ENCODE peak calls at places on chromosomes 13 and 19, in six cellular contexts. One of them, this sample, is unnamed.

GRCh38 chr19:19525611-19526380 is 2.9 kb upstream of the YJEFN3 start:
- DNase-seq in cerebellar nuclear complex: no peak
- DNase-seq in EH: no peak
- DNase-seq in mesothelial cell of epicardium: no peak
- DNase-seq in hypothalamus: no peak
- DNase-seq in stimulated activated naive CD8-positive, alpha-beta T cell treated with anti-CD3 and anti-CD28 coated beads, Interleukin-15, Interleukin-2, amounts not matched to agents 100 U/mL and 50 U/mL, for 24 hours: no peak
- DNase-seq in this sample: no peak

GRCh38 chr19:16470911-16471811 is 609 bp downstream of the EPS15L1 start:
- DNase-seq in cerebellar nuclear complex: no peak
- DNase-seq in EH: peak; percentile 49
- DNase-seq in mesothelial cell of epicardium: peak; percentile 28
- DNase-seq in hypothalamus: peak; percentile 23
- DNase-seq in stimulated activated naive CD8-positive, alpha-beta T cell treated with anti-CD3 and anti-CD28 coated beads, Interleukin-15, Interleukin-2, amounts not matched to agents 100 U/mL and 50 U/mL, for 24 hours: peak; percentile 38
- DNase-seq in this sample: peak; percentile 58

GRCh38 chr13:94661396-94661795 is 50.9 kb downstream of the SOX21 start:
- DNase-seq in cerebellar nuclear complex: no peak
- DNase-seq in EH: no peak
- DNase-seq in mesothelial cell of epicardium: no peak
- DNase-seq in hypothalamus: no peak
- DNase-seq in stimulated activated naive CD8-positive, alpha-beta T cell treated with anti-CD3 and anti-CD28 coated beads, Interleukin-15, Interleukin-2, amounts not matched to agents 100 U/mL and 50 U/mL, for 24 hours: no peak
- DNase-seq in this sample: no peak

GRCh38 chr19:2627319-2627829 is 75.1 kb downstream of the GNG7 start:
- DNase-seq in cerebellar nuclear complex: no peak
- DNase-seq in EH: peak; percentile 98
- DNase-seq in mesothelial cell of epicardium: no peak
- DNase-seq in hypothalamus: peak; percentile 18
- DNase-seq in stimulated activated naive CD8-positive, alpha-beta T cell treated with anti-CD3 and anti-CD28 coated beads, Interleukin-15, Interleukin-2, amounts not matched to agents 100 U/mL and 50 U/mL, for 24 hours: peak; percentile 55
- DNase-seq in this sample: peak; percentile 39

GRCh38 chr19:11377237-11377636 is 2.8 kb downstream of the SWSAP1 start:
- DNase-seq in cerebellar nuclear complex: no peak
- DNase-seq in EH: peak; percentile 93
- DNase-seq in mesothelial cell of epicardium: no peak
- DNase-seq in hypothalamus: no peak
- DNase-seq in stimulated activated naive CD8-positive, alpha-beta T cell treated with anti-CD3 and anti-CD28 coated beads, Interleukin-15, Interleukin-2, amounts not matched to agents 100 U/mL and 50 U/mL, for 24 hours: no peak
- DNase-seq in this sample: no peak

GRCh38 chr19:39823693-39824092 is 10.3 kb downstream of the DYRK1B start:
- DNase-seq in cerebellar nuclear complex: no peak
- DNase-seq in EH: no peak
- DNase-seq in mesothelial cell of epicardium: no peak
- DNase-seq in hypothalamus: no peak
- DNase-seq in stimulated activated naive CD8-positive, alpha-beta T cell treated with anti-CD3 and anti-CD28 coated beads, Interleukin-15, Interleukin-2, amounts not matched to agents 100 U/mL and 50 U/mL, for 24 hours: no peak
- DNase-seq in this sample: no peak

GRCh38 chr13:66222127-66222526 is 1008.0 kb downstream of the PCDH9 start:
- DNase-seq in cerebellar nuclear complex: no peak
- DNase-seq in EH: no peak
- DNase-seq in mesothelial cell of epicardium: no peak
- DNase-seq in hypothalamus: no peak
- DNase-seq in stimulated activated naive CD8-positive, alpha-beta T cell treated with anti-CD3 and anti-CD28 coated beads, Interleukin-15, Interleukin-2, amounts not matched to agents 100 U/mL and 50 U/mL, for 24 hours: no peak
- DNase-seq in this sample: no peak

GRCh38 chr13:93714171-93714570 is 487.6 kb downstream of the GPC6 start:
- DNase-seq in cerebellar nuclear complex: no peak
- DNase-seq in EH: peak; percentile 33
- DNase-seq in mesothelial cell of epicardium: no peak
- DNase-seq in hypothalamus: no peak
- DNase-seq in stimulated activated naive CD8-positive, alpha-beta T cell treated with anti-CD3 and anti-CD28 coated beads, Interleukin-15, Interleukin-2, amounts not matched to agents 100 U/mL and 50 U/mL, for 24 hours: no peak
- DNase-seq in this sample: no peak

GRCh38 chr19:6048808-6049405 is 61.4 kb downstream of the RFX2 start:
- DNase-seq in cerebellar nuclear complex: no peak
- DNase-seq in EH: peak; percentile 77
- DNase-seq in mesothelial cell of epicardium: peak; percentile 50
- DNase-seq in hypothalamus: peak; percentile 55
- DNase-seq in stimulated activated naive CD8-positive, alpha-beta T cell treated with anti-CD3 and anti-CD28 coated beads, Interleukin-15, Interleukin-2, amounts not matched to agents 100 U/mL and 50 U/mL, for 24 hours: peak; percentile 81
- DNase-seq in this sample: peak; percentile 87

GRCh38 chr19:13078897-13079541 is 23.6 kb downstream of the LYL1 start:
- DNase-seq in cerebellar nuclear complex: no peak
- DNase-seq in EH: no peak
- DNase-seq in mesothelial cell of epicardium: no peak
- DNase-seq in hypothalamus: no peak
- DNase-seq in stimulated activated naive CD8-positive, alpha-beta T cell treated with anti-CD3 and anti-CD28 coated beads, Interleukin-15, Interleukin-2, amounts not matched to agents 100 U/mL and 50 U/mL, for 24 hours: no peak
- DNase-seq in this sample: no peak

GRCh38 chr19:56748443-56748842 is 76.9 kb upstream of the ZNF835 start:
- DNase-seq in cerebellar nuclear complex: no peak
- DNase-seq in EH: no peak
- DNase-seq in mesothelial cell of epicardium: no peak
- DNase-seq in hypothalamus: no peak
- DNase-seq in stimulated activated naive CD8-positive, alpha-beta T cell treated with anti-CD3 and anti-CD28 coated beads, Interleukin-15, Interleukin-2, amounts not matched to agents 100 U/mL and 50 U/mL, for 24 hours: no peak
- DNase-seq in this sample: no peak

GRCh38 chr19:35909684-35910035 is 1.6 kb upstream of the TYROBP start:
- DNase-seq in cerebellar nuclear complex: no peak
- DNase-seq in EH: no peak
- DNase-seq in mesothelial cell of epicardium: no peak
- DNase-seq in hypothalamus: no peak
- DNase-seq in stimulated activated naive CD8-positive, alpha-beta T cell treated with anti-CD3 and anti-CD28 coated beads, Interleukin-15, Interleukin-2, amounts not matched to agents 100 U/mL and 50 U/mL, for 24 hours: no peak
- DNase-seq in this sample: no peak

GRCh38 chr13:24299488-24300114 is 9.8 kb upstream of the C1QTNF9 start:
- DNase-seq in cerebellar nuclear complex: no peak
- DNase-seq in EH: no peak
- DNase-seq in mesothelial cell of epicardium: no peak
- DNase-seq in hypothalamus: no peak
- DNase-seq in stimulated activated naive CD8-positive, alpha-beta T cell treated with anti-CD3 and anti-CD28 coated beads, Interleukin-15, Interleukin-2, amounts not matched to agents 100 U/mL and 50 U/mL, for 24 hours: no peak
- DNase-seq in this sample: no peak

GRCh38 chr13:65149687-65150086 is 2080.4 kb downstream of the PCDH9 start:
- DNase-seq in cerebellar nuclear complex: no peak
- DNase-seq in EH: no peak
- DNase-seq in mesothelial cell of epicardium: no peak
- DNase-seq in hypothalamus: no peak
- DNase-seq in stimulated activated naive CD8-positive, alpha-beta T cell treated with anti-CD3 and anti-CD28 coated beads, Interleukin-15, Interleukin-2, amounts not matched to agents 100 U/mL and 50 U/mL, for 24 hours: no peak
- DNase-seq in this sample: no peak

GRCh38 chr13:98839826-98840769 is 87.6 kb upstream of the SLC15A1 start:
- DNase-seq in cerebellar nuclear complex: no peak
- DNase-seq in EH: peak; percentile 63
- DNase-seq in mesothelial cell of epicardium: peak; percentile 37
- DNase-seq in hypothalamus: peak; percentile 30
- DNase-seq in stimulated activated naive CD8-positive, alpha-beta T cell treated with anti-CD3 and anti-CD28 coated beads, Interleukin-15, Interleukin-2, amounts not matched to agents 100 U/mL and 50 U/mL, for 24 hours: peak; percentile 50
- DNase-seq in this sample: peak; percentile 82

GRCh38 chr13:51894239-51894638 is 32.5 kb downstream of the CCDC70 start:
- DNase-seq in cerebellar nuclear complex: no peak
- DNase-seq in EH: peak; percentile 22
- DNase-seq in mesothelial cell of epicardium: no peak
- DNase-seq in hypothalamus: no peak
- DNase-seq in stimulated activated naive CD8-positive, alpha-beta T cell treated with anti-CD3 and anti-CD28 coated beads, Interleukin-15, Interleukin-2, amounts not matched to agents 100 U/mL and 50 U/mL, for 24 hours: no peak
- DNase-seq in this sample: peak; percentile 63

GRCh38 chr19:49491804-49492572 is 4.2 kb upstream of the RPS11 start:
- DNase-seq in cerebellar nuclear complex: no peak
- DNase-seq in EH: no peak
- DNase-seq in mesothelial cell of epicardium: no peak
- DNase-seq in hypothalamus: no peak
- DNase-seq in stimulated activated naive CD8-positive, alpha-beta T cell treated with anti-CD3 and anti-CD28 coated beads, Interleukin-15, Interleukin-2, amounts not matched to agents 100 U/mL and 50 U/mL, for 24 hours: peak; percentile 49
- DNase-seq in this sample: no peak

GRCh38 chr19:24029941-24030636 is 56.9 kb upstream of the ZNF254 start:
- DNase-seq in cerebellar nuclear complex: no peak
- DNase-seq in EH: no peak
- DNase-seq in mesothelial cell of epicardium: no peak
- DNase-seq in hypothalamus: no peak
- DNase-seq in stimulated activated naive CD8-positive, alpha-beta T cell treated with anti-CD3 and anti-CD28 coated beads, Interleukin-15, Interleukin-2, amounts not matched to agents 100 U/mL and 50 U/mL, for 24 hours: no peak
- DNase-seq in this sample: peak; percentile 11

GRCh38 chr13:27968316-27969072 is 621 bp downstream of the CDX2 start:
- DNase-seq in cerebellar nuclear complex: no peak
- DNase-seq in EH: no peak
- DNase-seq in mesothelial cell of epicardium: no peak
- DNase-seq in hypothalamus: no peak
- DNase-seq in stimulated activated naive CD8-positive, alpha-beta T cell treated with anti-CD3 and anti-CD28 coated beads, Interleukin-15, Interleukin-2, amounts not matched to agents 100 U/mL and 50 U/mL, for 24 hours: no peak
- DNase-seq in this sample: no peak

This sample was measured in iPS-NIHi11.